ENCODE peak calls at places on chromosomes 4 and X, in six cellular contexts. F is left lung, U is Calu3, G is cardiac muscle cell, D is heart left ventricle, P is GM12878. I is an unnamed sample.

GRCh38 chr4:1209821-1210220 is 37.4 kb upstream of the SPON2 start:
- DNase-seq in D (peak; percentile 93), F (peak; percentile 82), U (no peak), P (no peak), G (peak; percentile 95), I (no peak)

GRCh38 chr4:147059064-147059731 is 113.5 kb upstream of the TTC29 start:
- DNase-seq in P (no peak), F (no peak), U (no peak), D (no peak), G (no peak), I (no peak)

GRCh38 chr4:57040510-57040909 is 61.8 kb downstream of the POLR2B start:
- DNase-seq in P (no peak), G (no peak), D (no peak), F (no peak), U (no peak), I (no peak)

GRCh38 chr4:69896530-69897116 is 34.2 kb upstream of the CSN1S1 start:
- DNase-seq in F (no peak), U (no peak), D (no peak), P (no peak), G (peak; percentile 54), I (no peak)

GRCh38 chrX:6644411-6644810 is 109.5 kb upstream of the VCX3A start:
- DNase-seq in F (no peak), D (no peak), U (no peak), G (no peak), P (no peak), I (no peak)

GRCh38 chr4:89838005-89838404 is 1.0 kb upstream of the SNCA start:
- DNase-seq in U (no peak), G (peak; percentile 35), D (no peak), P (no peak), F (no peak), I (no peak)

GRCh38 chr4:31246856-31247255 is 526.7 kb downstream of the PCDH7 start:
- DNase-seq in F (no peak), D (no peak), G (peak; percentile 2), U (no peak), P (no peak), I (no peak)

GRCh38 chrX:37434362-37434761 is 85.2 kb downstream of the PRRG1 start:
- DNase-seq in G (no peak), D (no peak), F (no peak), U (no peak), P (no peak), I (no peak)

GRCh38 chr4:76993787-76994641 is 44.5 kb downstream of the SEPTIN11 start:
- DNase-seq in U (no peak), D (peak; percentile 40), F (no peak), G (no peak), P (peak; percentile 73), I (no peak)

GRCh38 chrX:17537652-17538301 is 162.8 kb downstream of the NHS start:
- DNase-seq in G (no peak), D (no peak), U (no peak), P (no peak), F (no peak), I (no peak)

GRCh38 chr4:186819357-186820086 is 95.9 kb upstream of the FAT1 start:
- DNase-seq in F (no peak), D (no peak), G (no peak), U (no peak), P (no peak), I (no peak)

GRCh38 chr4:2934813-2935761 is 28.1 kb downstream of the NOP14 start:
- DNase-seq in G (peak; percentile 92), F (peak; percentile 98), D (peak; percentile 97), P (peak; percentile 80), U (peak; percentile 94), I (peak; percentile 95)
- TF ChIP-seq CTCF in G (peak; percentile 5), F (no peak), D (no peak), P (no peak), U (no peak), I (no peak)

GRCh38 chrX:149628768-149629167 is 2.8 kb downstream of the TMEM185A start:
- DNase-seq in D (no peak), P (no peak), G (no peak), F (no peak), U (no peak), I (no peak)

GRCh38 chrX:149628280-149628679 is 3.3 kb downstream of the TMEM185A start:
- DNase-seq in P (no peak), G (no peak), U (no peak), D (no peak), F (no peak), I (no peak)

GRCh38 chrX:149631293-149632165 is at the start of gene TMEM185A:
- DNase-seq in P (no peak), D (peak; percentile 81), U (peak; percentile 77), G (peak; percentile 60), F (peak; percentile 91), I (peak; percentile 74)

GRCh38 chrX:149629730-149630387 is 1.7 kb downstream of the TMEM185A start:
- DNase-seq in F (no peak), G (no peak), U (no peak), D (no peak), P (no peak), I (no peak)

DNA sequence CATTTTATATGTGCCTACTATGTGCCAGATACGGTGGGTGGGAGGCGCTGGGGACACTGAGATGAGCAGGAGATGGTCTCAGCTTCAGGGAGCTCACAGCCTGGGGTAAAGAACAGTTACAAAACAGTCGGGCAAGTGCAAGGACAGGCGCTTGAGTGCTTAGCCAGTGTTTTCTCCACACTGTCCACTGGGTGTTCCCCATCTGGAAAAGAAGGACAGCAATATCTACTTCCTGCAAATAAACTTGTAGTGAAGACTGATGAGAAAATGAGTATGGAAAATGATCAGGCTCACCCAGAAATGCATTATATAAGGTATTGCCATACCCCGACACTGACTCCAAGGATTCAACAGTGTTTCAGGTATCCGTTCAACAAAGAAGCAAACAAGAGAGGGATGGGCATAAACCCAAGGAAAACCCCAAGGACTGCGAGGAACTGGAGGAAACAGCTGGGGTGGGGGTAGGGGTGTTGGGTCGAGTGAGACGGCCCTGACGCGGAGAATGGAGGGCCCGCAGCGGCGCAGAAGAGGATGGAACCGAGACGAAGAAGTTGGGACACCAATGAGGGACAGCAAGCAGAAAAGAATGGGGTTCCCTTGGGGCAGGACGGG is 805 bp downstream of the TMEM185A start:
- DNase-seq in P (no peak), U (peak; percentile 12), F (no peak), D (no peak), G (peak; percentile 58), I (no peak)
- TF ChIP-seq CTCF in P (no peak), U (no peak), F (no peak), D (no peak), G (peak; percentile 29), I (no peak)

DNA sequence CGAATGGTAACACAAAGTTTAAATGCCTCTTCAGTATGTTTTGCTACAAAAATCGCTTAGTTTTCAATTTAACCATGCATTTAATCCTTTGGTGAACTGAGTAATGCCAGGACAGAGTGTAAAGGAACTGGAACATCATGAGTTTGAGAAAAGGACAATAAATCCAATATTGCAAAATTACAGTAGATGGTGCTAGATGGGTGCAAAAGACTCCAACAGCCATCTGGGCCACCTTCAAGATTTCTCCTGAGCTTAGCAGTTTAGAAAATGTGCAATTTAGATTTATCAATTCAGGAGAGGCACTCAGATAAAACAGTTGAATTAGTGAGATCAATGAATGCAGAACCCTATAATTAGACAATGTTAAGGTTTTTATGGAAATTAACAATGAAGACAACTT is 33.2 kb upstream of the MID1IP1 start:
- DNase-seq in U (no peak), D (no peak), F (no peak), G (peak; percentile 48), P (no peak), I (no peak)
- TF ChIP-seq CTCF in U (no peak), D (peak; percentile 42), F (no peak), G (peak; percentile 32), P (peak; percentile 31), I (no peak)

DNA sequence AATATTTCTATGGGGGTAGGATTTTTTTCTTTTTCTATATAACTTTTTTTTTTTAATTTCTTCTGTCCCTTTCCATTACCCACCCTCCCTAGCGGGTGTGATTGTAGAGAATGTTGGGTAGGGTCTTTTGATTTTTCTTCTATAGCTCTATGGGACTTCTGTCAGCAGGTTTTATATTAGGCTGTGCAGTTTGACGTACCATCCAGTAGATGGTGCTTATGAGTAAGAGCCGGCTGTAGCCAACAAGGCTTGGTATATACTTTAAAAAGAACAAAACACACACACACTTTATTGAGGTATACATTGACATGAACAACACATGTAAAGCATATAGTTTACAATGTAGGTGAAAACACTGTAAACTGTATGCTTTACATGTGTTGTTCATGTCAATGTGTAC is 247.9 kb upstream of the POF1B start:
- DNase-seq in P (no peak), F (no peak), U (no peak), D (no peak), G (no peak), I (no peak)
- TF ChIP-seq CTCF in P (peak; percentile 61), F (no peak), U (no peak), D (no peak), G (no peak), I (no peak)

GRCh38 chr4:149523039-149523438 is 292.6 kb downstream of the IQCM start:
- DNase-seq in D (no peak), P (no peak), G (no peak), U (no peak), F (no peak), I (no peak)
- TF ChIP-seq CTCF in D (no peak), P (no peak), G (no peak), U (no peak), F (no peak), I (no peak)

GRCh38 chr4:185015108-185015507 is 3.2 kb upstream of the HELT start:
- DNase-seq in U (no peak), G (peak; percentile 20), P (no peak), D (no peak), F (no peak), I (no peak)
- TF ChIP-seq CTCF in U (no peak), G (peak; percentile 20), P (no peak), D (no peak), F (no peak), I (no peak)

GRCh38 chrX:9561199-9561598 is 96.3 kb downstream of the TBL1X start:
- DNase-seq in G (no peak), P (no peak), F (no peak), D (no peak), U (no peak), I (no peak)

GRCh38 chrX:9569875-9570274 is 105.0 kb downstream of the TBL1X start:
- DNase-seq in F (no peak), P (no peak), U (no peak), G (peak; percentile 71), D (no peak), I (no peak)

GRCh38 chrX:9560219-9560618 is 95.4 kb downstream of the TBL1X start:
- DNase-seq in F (no peak), U (no peak), P (no peak), G (no peak), D (no peak), I (no peak)

GRCh38 chrX:9562851-9563250 is 98.0 kb downstream of the TBL1X start:
- DNase-seq in U (peak; percentile 30), D (peak; percentile 38), P (no peak), F (no peak), G (peak; percentile 89), I (no peak)

GRCh38 chrX:9566150-9566621 is 101.3 kb downstream of the TBL1X start:
- DNase-seq in U (peak; percentile 50), G (peak; percentile 82), F (no peak), P (no peak), D (peak; percentile 74), I (no peak)
- TF ChIP-seq CTCF in U (no peak), G (no peak), F (no peak), P (no peak), D (no peak), I (no peak)

GRCh38 chr4:26235500-26235899 is 85.3 kb upstream of the RBPJ start:
- DNase-seq in F (no peak), G (peak; percentile 72), U (no peak), P (no peak), D (peak; percentile 41), I (no peak)
- TF ChIP-seq CTCF in F (no peak), G (peak; percentile 22), U (no peak), P (no peak), D (no peak), I (no peak)